ENCODE peak calls at places on chromosomes 5 and 9, in six cellular contexts. One of them, this sample, is unnamed.

GRCh38 chr5:131221888-131222287 is 42.0 kb upstream of the CDC42SE2 start:
- DNase-seq in EH: peak
- DNase-seq in stromal cell of bone marrow: peak
- DNase-seq in heart right ventricle: no peak
- DNase-seq in GDM1: no peak
- DNase-seq in germinal center: no peak
- DNase-seq in this sample: no peak

GRCh38 chr9:136943291-136944093 is 1.0 kb downstream of the FBXW5 start:
- DNase-seq in heart right ventricle: no peak
- DNase-seq in EH: no peak
- DNase-seq in stromal cell of bone marrow: peak
- DNase-seq in GDM1: no peak
- DNase-seq in germinal center: peak
- DNase-seq in this sample: no peak

GRCh38 chr9:92278117-92278516 is 15.4 kb downstream of the IARS1 start:
- DNase-seq in germinal center: no peak
- DNase-seq in GDM1: no peak
- DNase-seq in EH: peak
- DNase-seq in heart right ventricle: no peak
- DNase-seq in stromal cell of bone marrow: peak
- DNase-seq in this sample: no peak

GRCh38 chr5:168786142-168786541 is 207.0 kb upstream of the PANK3 start:
- DNase-seq in EH: no peak
- DNase-seq in heart right ventricle: no peak
- DNase-seq in GDM1: no peak
- DNase-seq in germinal center: no peak
- DNase-seq in stromal cell of bone marrow: no peak
- DNase-seq in this sample: no peak

GRCh38 chr9:98775831-98776441 is 20.4 kb downstream of the ANKS6 start:
- DNase-seq in stromal cell of bone marrow: peak
- DNase-seq in heart right ventricle: no peak
- DNase-seq in GDM1: peak
- DNase-seq in germinal center: peak
- DNase-seq in EH: peak
- DNase-seq in this sample: no peak

GRCh38 chr9:95910023-95910706 is 34.7 kb downstream of the ERCC6L2 start:
- DNase-seq in germinal center: no peak
- DNase-seq in stromal cell of bone marrow: peak
- DNase-seq in heart right ventricle: no peak
- DNase-seq in GDM1: no peak
- DNase-seq in EH: peak
- DNase-seq in this sample: no peak

GRCh38 chr9:125749951-125750655 is 2.9 kb downstream of the PBX3 start:
- DNase-seq in EH: peak
- DNase-seq in stromal cell of bone marrow: no peak
- DNase-seq in GDM1: no peak
- DNase-seq in heart right ventricle: no peak
- DNase-seq in germinal center: no peak
- DNase-seq in this sample: no peak

GRCh38 chr9:3244963-3245653 is 280.7 kb downstream of the RFX3 start:
- DNase-seq in GDM1: no peak
- DNase-seq in heart right ventricle: no peak
- DNase-seq in germinal center: no peak
- DNase-seq in stromal cell of bone marrow: no peak
- DNase-seq in EH: no peak
- DNase-seq in this sample: peak

GRCh38 chr5:5341531-5342292 is 80.8 kb upstream of the ICE1 start:
- DNase-seq in germinal center: no peak
- DNase-seq in GDM1: no peak
- DNase-seq in EH: peak
- DNase-seq in stromal cell of bone marrow: no peak
- DNase-seq in heart right ventricle: no peak
- DNase-seq in this sample: no peak

GRCh38 chr5:7673658-7674057 is 177.3 kb downstream of the CFAP90 start:
- DNase-seq in EH: no peak
- DNase-seq in heart right ventricle: no peak
- DNase-seq in stromal cell of bone marrow: no peak
- DNase-seq in GDM1: no peak
- DNase-seq in germinal center: no peak
- DNase-seq in this sample: no peak

GRCh38 chr9:130565792-130566191 is 13.6 kb upstream of the FUBP3 start:
- DNase-seq in EH: peak
- DNase-seq in GDM1: no peak
- DNase-seq in stromal cell of bone marrow: no peak
- DNase-seq in germinal center: no peak
- DNase-seq in heart right ventricle: no peak
- DNase-seq in this sample: no peak

GRCh38 chr9:38720083-38720755 is at the start of gene FAM240B:
- DNase-seq in stromal cell of bone marrow: no peak
- DNase-seq in GDM1: no peak
- DNase-seq in heart right ventricle: no peak
- DNase-seq in EH: no peak
- DNase-seq in germinal center: no peak
- DNase-seq in this sample: peak

GRCh38 chr9:107999890-108000289 is 510.3 kb upstream of the KLF4 start:
- DNase-seq in GDM1: no peak
- DNase-seq in EH: peak
- DNase-seq in stromal cell of bone marrow: no peak
- DNase-seq in heart right ventricle: no peak
- DNase-seq in germinal center: no peak
- DNase-seq in this sample: no peak

GRCh38 chr9:117963493-117963892 is 259.3 kb downstream of the TLR4 start:
- DNase-seq in EH: no peak
- DNase-seq in heart right ventricle: no peak
- DNase-seq in stromal cell of bone marrow: no peak
- DNase-seq in GDM1: no peak
- DNase-seq in germinal center: no peak
- DNase-seq in this sample: no peak

GRCh38 chr5:43589310-43589709 is 13.7 kb upstream of the NNT start:
- DNase-seq in germinal center: no peak
- DNase-seq in EH: no peak
- DNase-seq in heart right ventricle: no peak
- DNase-seq in GDM1: no peak
- DNase-seq in stromal cell of bone marrow: no peak
- DNase-seq in this sample: no peak

GRCh38 chr5:124596595-124597388 is 149.6 kb downstream of the ZNF608 start:
- DNase-seq in EH: peak
- DNase-seq in heart right ventricle: no peak
- DNase-seq in germinal center: no peak
- DNase-seq in stromal cell of bone marrow: peak
- DNase-seq in GDM1: no peak
- DNase-seq in this sample: peak

GRCh38 chr5:944992-945685 is 52.5 kb downstream of the TRIP13 start:
- DNase-seq in GDM1: no peak
- DNase-seq in stromal cell of bone marrow: no peak
- DNase-seq in EH: peak
- DNase-seq in heart right ventricle: no peak
- DNase-seq in germinal center: no peak
- DNase-seq in this sample: no peak

GRCh38 chr9:18296702-18297531 is 177.0 kb upstream of the ADAMTSL1 start:
- DNase-seq in stromal cell of bone marrow: peak
- DNase-seq in heart right ventricle: no peak
- DNase-seq in germinal center: no peak
- DNase-seq in EH: peak
- DNase-seq in GDM1: no peak
- DNase-seq in this sample: no peak

GRCh38 chr5:116825486-116825885 is 250.9 kb upstream of the SEMA6A start:
- DNase-seq in GDM1: no peak
- DNase-seq in heart right ventricle: no peak
- DNase-seq in EH: no peak
- DNase-seq in stromal cell of bone marrow: no peak
- DNase-seq in germinal center: no peak
- DNase-seq in this sample: no peak

GRCh38 chr5:96433066-96433447 is at the start of gene PCSK1:
- DNase-seq in GDM1: no peak
- DNase-seq in heart right ventricle: no peak
- DNase-seq in germinal center: no peak
- DNase-seq in stromal cell of bone marrow: no peak
- DNase-seq in EH: no peak
- DNase-seq in this sample: no peak

GRCh38 chr5:154546719-154547118 is 68.7 kb upstream of the HAND1 start:
- DNase-seq in GDM1: no peak
- DNase-seq in heart right ventricle: no peak
- DNase-seq in stromal cell of bone marrow: no peak
- DNase-seq in germinal center: no peak
- DNase-seq in EH: no peak
- DNase-seq in this sample: no peak